ENCODE peak calls at places on chromosomes 5 and 9, in five cellular contexts. A is H9, Q is mesenchymal stem cell, B is H1, T is trophoblast cell. Z is an unnamed sample. For H3K9me3, the result is how much of the 10 kb centered on the place peaks cover.

GRCh38 chr5:110612778-110613396 is 113.6 kb downstream of the TMEM232 start:
- DNase-seq in A (no peak), Q (no peak), B (no peak), T (no peak), Z (no peak)

GRCh38 chr9:84174486-84174885 is 166.1 kb downstream of the SLC28A3 start:
- DNase-seq in A (no peak), Q (no peak), B (no peak), T (no peak), Z (no peak)

GRCh38 chr9:70091553-70091952 is 47.9 kb downstream of the MAMDC2 start:
- DNase-seq in A (no peak), Q (peak), B (no peak), T (no peak), Z (no peak)

GRCh38 chr9:134892820-134893420 is 12.3 kb downstream of the FCN2 start:
- DNase-seq in A (no peak), Q (no peak), B (no peak), T (no peak), Z (no peak)

GRCh38 chr9:95877984-95878383 is 2.5 kb downstream of the ERCC6L2 start:
- DNase-seq in A (no peak), Q (no peak), B (no peak), T (no peak), Z (no peak)

GRCh38 chr5:143557061-143557818 is 153.8 kb upstream of the NR3C1 start:
- DNase-seq in A (no peak), Q (peak), B (no peak), T (no peak), Z (no peak)

GRCh38 chr9:70120834-70121510 is 77.3 kb downstream of the MAMDC2 start:
- DNase-seq in A (no peak), Q (peak), B (no peak), T (peak), Z (no peak)

GRCh38 chr5:109410389-109411174 is 808 bp upstream of the PJA2 start:
- DNase-seq in A (peak), Q (peak), B (peak), T (peak), Z (peak)

DNA sequence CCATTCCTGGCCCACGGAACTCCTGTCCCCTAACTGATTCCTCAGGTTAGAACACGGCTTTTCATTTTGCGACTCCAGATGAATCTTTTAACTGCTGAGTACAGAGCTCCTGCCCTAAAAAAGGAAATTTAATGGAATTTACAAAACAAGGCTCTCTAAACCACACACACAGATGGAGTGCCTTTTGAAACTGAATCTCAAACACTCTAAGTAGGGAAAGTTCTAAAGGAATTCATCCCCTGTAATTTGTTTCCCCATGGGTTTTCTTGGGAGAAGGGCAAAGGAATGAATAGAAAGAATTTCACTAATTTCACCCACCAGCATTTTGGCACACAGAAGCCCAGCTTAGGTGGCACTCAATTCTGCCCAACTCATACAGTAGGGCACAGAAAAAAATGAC is 106.5 kb downstream of the THBS4 start:
- DNase-seq in A (no peak), Q (no peak), B (no peak), T (no peak), Z (no peak)
- H3K9ac ChIP-seq in A (no peak), Q (peak), B (peak), T (no peak), Z (no peak)

GRCh38 chr5:180253036-180253824 is 38.7 kb downstream of the MAPK9 start:
- DNase-seq in A (no peak), Q (no peak), B (no peak), T (no peak), Z (no peak)

GRCh38 chr5:180251141-180251540 is 40.7 kb downstream of the MAPK9 start:
- DNase-seq in A (no peak), Q (no peak), B (no peak), T (no peak), Z (no peak)

GRCh38 chr5:180250329-180250728 is 41.3 kb upstream of the RASGEF1C start:
- DNase-seq in A (no peak), Q (no peak), B (no peak), T (peak), Z (no peak)

GRCh38 chr5:180251887-180252286 is 40.0 kb downstream of the MAPK9 start:
- DNase-seq in A (no peak), Q (no peak), B (no peak), T (no peak), Z (no peak)
- H3K9me3 ChIP-seq in A (half or more), Q (half or more), B (half or more), T (under half), Z (half or more)

GRCh38 chr5:134142088-134142487 is 27.6 kb downstream of the TCF7 start:
- DNase-seq in A (peak), Q (no peak), B (peak), T (no peak), Z (no peak)
- H2BK12ac ChIP-seq in A (no peak), Q (no peak), B (no peak), T (no peak), Z (no peak)

DNA sequence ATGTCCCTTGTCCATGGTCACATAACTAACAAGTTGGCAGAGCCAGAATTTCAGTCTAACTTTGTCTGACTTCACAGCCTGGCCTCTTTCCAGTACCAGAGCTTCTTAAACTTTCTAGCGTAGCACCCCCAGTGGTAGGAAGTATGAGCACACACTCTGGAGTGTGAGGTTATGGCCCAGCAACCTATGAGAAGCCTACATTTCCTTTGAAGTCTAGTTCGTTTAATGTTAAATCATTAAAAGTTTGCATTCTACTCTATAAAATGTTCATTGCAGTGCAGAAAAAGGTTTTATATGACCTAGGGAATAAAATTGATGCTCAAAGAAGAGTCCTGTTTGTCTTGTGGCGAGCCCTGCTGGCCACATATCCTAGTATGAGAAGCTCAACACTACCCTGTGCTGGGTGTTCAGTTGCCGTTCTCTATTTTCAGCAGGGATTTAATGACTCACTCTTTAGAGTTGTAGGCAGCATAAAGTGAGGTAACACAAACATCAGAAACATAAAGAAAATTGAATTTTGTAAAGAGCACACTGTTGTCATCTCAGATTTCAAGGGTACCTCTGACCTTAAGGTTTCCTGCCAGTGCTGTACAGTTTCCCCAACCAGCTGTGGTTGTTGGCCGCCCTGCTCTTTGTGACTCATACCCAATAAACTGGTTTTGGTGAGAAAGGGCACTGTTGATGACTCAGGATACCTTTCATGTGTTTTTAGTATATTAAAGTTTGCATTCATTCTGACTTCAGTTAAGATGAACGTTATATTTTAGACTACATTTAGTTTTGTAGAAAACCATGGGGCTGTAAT is 14.3 kb downstream of the MCCC2 start:
- DNase-seq in A (peak), Q (peak), B (peak), T (peak), Z (no peak)
- H3K9ac ChIP-seq in A (no peak), Q (peak), B (no peak), T (no peak), Z (no peak)

GRCh38 chr5:150945947-150946346 is 41.2 kb upstream of the ZNF300 start:
- DNase-seq in A (no peak), Q (no peak), B (no peak), T (no peak), Z (no peak)

GRCh38 chr5:150946351-150946905 is 41.6 kb upstream of the ZNF300 start:
- DNase-seq in A (no peak), Q (no peak), B (no peak), T (peak), Z (no peak)

GRCh38 chr5:150948539-150948938 is 43.8 kb upstream of the ZNF300 start:
- DNase-seq in A (no peak), Q (no peak), B (no peak), T (no peak), Z (no peak)

DNA sequence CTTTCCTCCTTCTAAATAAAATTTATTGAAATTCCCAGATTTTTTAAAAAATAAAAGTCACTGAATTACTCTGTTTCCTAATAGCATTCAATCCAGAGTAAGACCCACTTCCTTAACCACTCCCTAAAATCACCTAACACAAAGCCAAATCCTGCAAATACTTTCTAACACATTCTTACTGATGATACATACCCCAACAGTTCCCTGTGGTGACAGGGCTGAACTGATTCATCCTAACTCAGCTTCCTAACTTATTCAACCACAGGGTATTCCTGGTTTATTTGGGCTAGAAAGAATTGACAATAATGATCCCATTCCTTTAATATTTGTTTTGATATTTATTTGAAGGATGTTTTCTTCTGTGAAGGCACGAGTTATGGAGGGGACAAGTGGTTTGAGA is 40.7 kb upstream of the ZNF300 start:
- DNase-seq in A (no peak), Q (no peak), B (no peak), T (no peak), Z (no peak)
- H3K9me3 ChIP-seq in A (half or more), Q (half or more), B (half or more), T (under half), Z (under half)

GRCh38 chr5:41754857-41755256 is 115.4 kb downstream of the OXCT1 start:
- DNase-seq in A (no peak), Q (no peak), B (no peak), T (peak), Z (no peak)

GRCh38 chr5:41747708-41748107 is 122.5 kb downstream of the OXCT1 start:
- DNase-seq in A (no peak), Q (peak), B (no peak), T (no peak), Z (no peak)

GRCh38 chr5:41748631-41749030 is 121.6 kb downstream of the OXCT1 start:
- DNase-seq in A (no peak), Q (peak), B (no peak), T (no peak), Z (no peak)

GRCh38 chr5:41755705-41756104 is 114.5 kb downstream of the OXCT1 start:
- DNase-seq in A (no peak), Q (no peak), B (no peak), T (no peak), Z (no peak)

GRCh38 chr5:41751867-41752266 is 118.4 kb downstream of the OXCT1 start:
- DNase-seq in A (no peak), Q (no peak), B (no peak), T (no peak), Z (no peak)
- H2BK12ac ChIP-seq in A (no peak), Q (no peak), B (no peak), T (no peak), Z (no peak)

DNA sequence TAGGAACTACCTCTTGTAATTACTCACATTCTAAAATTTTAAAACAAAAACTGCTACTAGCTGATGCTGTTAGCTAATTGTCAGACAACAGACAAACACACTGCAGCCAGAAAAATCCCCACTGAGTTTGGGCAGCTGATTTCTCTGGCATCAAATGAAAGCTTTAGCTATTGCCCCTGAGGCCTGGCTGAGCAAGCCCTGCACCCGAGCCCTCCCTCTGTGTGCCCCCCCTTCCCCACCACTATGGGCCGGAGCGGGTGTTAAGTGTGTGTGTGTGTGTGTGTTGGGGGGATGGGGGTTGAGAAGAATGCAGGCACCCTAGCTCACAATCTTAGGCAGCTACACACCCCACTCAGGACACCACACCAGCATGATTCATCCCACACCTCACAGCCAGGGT is 2.4 kb downstream of the NEUROG1 start:
- DNase-seq in A (no peak), Q (no peak), B (no peak), T (no peak), Z (no peak)
- H3K9ac ChIP-seq in A (no peak), Q (no peak), B (no peak), T (no peak), Z (no peak)

GRCh38 chr9:112997236-112997941 is 14.6 kb downstream of the ZNF883 start:
- DNase-seq in A (no peak), Q (no peak), B (no peak), T (no peak), Z (no peak)
- H3K9me3 ChIP-seq in A (half or more), Q (half or more), B (half or more), T (under half), Z (half or more)

Z was measured in neuronal stem cell.